ENCODE peak calls at places on chromosomes 6 and 20, in six cellular contexts. G is nucleus accumbens; F is nephron progenitor cell; B is central memory CD8-positive, alpha-beta T cell; H is kidney glomerular epithelial cell; C is NCI-H510A treated with DMSO at 0.1 percent for 48 hours. D is an unnamed sample.

GRCh38 chr6:149964243-149965190 is 774 bp downstream of the ULBP1 start:
- DNase-seq in G (no peak), F (peak), B (no peak), H (peak), C (no peak), D (peak)

GRCh38 chr6:105886812-105887513 is 199.2 kb upstream of the PRDM1 start:
- DNase-seq in G (no peak), F (no peak), B (no peak), H (no peak), C (no peak), D (no peak)

GRCh38 chr6:123744840-123745239 is 58.8 kb upstream of the NKAIN2 start:
- DNase-seq in G (no peak), F (no peak), B (no peak), H (no peak), C (no peak), D (no peak)

GRCh38 chr6:122558027-122558426 is 52.2 kb upstream of the PKIB start:
- DNase-seq in G (no peak), F (no peak), B (no peak), H (no peak), C (no peak), D (no peak)

GRCh38 chr20:50632236-50632635 is 59.1 kb downstream of the RIPOR3 start:
- DNase-seq in G (no peak), F (no peak), B (no peak), H (no peak), C (no peak), D (no peak)

GRCh38 chr6:27237089-27237723 is 10.3 kb upstream of the PRSS16 start:
- DNase-seq in G (no peak), F (peak), B (no peak), H (peak), C (no peak), D (peak)

GRCh38 chr6:35601331-35602132 is 87.2 kb downstream of the FKBP5 start:
- DNase-seq in G (no peak), F (no peak), B (peak), H (peak), C (no peak), D (no peak)

GRCh38 chr6:43980004-43980795 is 147.1 kb downstream of the MRPL14 start:
- DNase-seq in G (no peak), F (no peak), B (no peak), H (no peak), C (no peak), D (no peak)

GRCh38 chr6:85496856-85497255 is 47.0 kb downstream of the NT5E start:
- DNase-seq in G (no peak), F (no peak), B (no peak), H (no peak), C (no peak), D (no peak)

GRCh38 chr20:38267251-38267650 is 6.7 kb upstream of the KIAA1755 start:
- DNase-seq in G (no peak), F (no peak), B (no peak), H (no peak), C (no peak), D (no peak)

GRCh38 chr6:56688521-56688920 is 45.8 kb upstream of the DST start:
- DNase-seq in G (no peak), F (no peak), B (no peak), H (no peak), C (no peak), D (no peak)

GRCh38 chr6:146915671-146916127 is 288.5 kb upstream of the STXBP5 start:
- DNase-seq in G (no peak), F (no peak), B (no peak), H (peak), C (no peak), D (no peak)

GRCh38 chr6:14876778-14877613 is 368.9 kb upstream of the JARID2 start:
- DNase-seq in G (no peak), F (no peak), B (no peak), H (peak), C (no peak), D (no peak)

GRCh38 chr20:63409834-63410435 is 48.8 kb upstream of the CHRNA4 start:
- DNase-seq in G (no peak), F (no peak), B (no peak), H (no peak), C (no peak), D (peak)

GRCh38 chr6:137518584-137518983 is 24.4 kb upstream of the OLIG3 start:
- DNase-seq in G (no peak), F (no peak), B (no peak), H (peak), C (peak), D (no peak)

GRCh38 chr6:93417421-93417996 is 1.9 kb downstream of the EPHA7 start:
- DNase-seq in G (peak), F (peak), B (no peak), H (peak), C (no peak), D (no peak)

GRCh38 chr6:11432713-11433450 is 104.7 kb upstream of the TMEM170B start:
- DNase-seq in G (no peak), F (no peak), B (no peak), H (peak), C (no peak), D (no peak)

GRCh38 chr6:47665112-47665511 is 33.3 kb upstream of the ADGRF4 start:
- DNase-seq in G (no peak), F (no peak), B (no peak), H (no peak), C (peak), D (no peak)

GRCh38 chr6:147298461-147298860 is 94.2 kb downstream of the STXBP5 start:
- DNase-seq in G (no peak), F (no peak), B (no peak), H (peak), C (no peak), D (no peak)

GRCh38 chr20:64219730-64220129 is 35.8 kb upstream of the PCMTD2 start:
- DNase-seq in G (no peak), F (no peak), B (no peak), H (no peak), C (no peak), D (no peak)

GRCh38 chr6:52649521-52649920 is 21.4 kb upstream of the TMEM14A start:
- DNase-seq in G (no peak), F (no peak), B (no peak), H (no peak), C (no peak), D (no peak)

GRCh38 chr6:139853302-139853992 is 479.0 kb upstream of the CITED2 start:
- DNase-seq in G (no peak), F (peak), B (no peak), H (peak), C (no peak), D (no peak)

GRCh38 chr6:3139090-3139903 is 18.0 kb downstream of the TUBB2A start:
- DNase-seq in G (no peak), F (no peak), B (no peak), H (peak), C (peak), D (no peak)